ENCODE peak calls at places on chromosomes 1 and 21, in five cellular contexts. D, Y, U, X and O are unnamed samples.

GRCh38 chr1:170010443-170010842 is 64.1 kb downstream of the KIFAP3 start:
- DNase-seq in D (no peak), Y (no peak), U (no peak), X (peak), O (peak)

GRCh38 chr21:44761011-44761729 is 40.5 kb downstream of the UBE2G2 start:
- DNase-seq in D (no peak), Y (no peak), U (no peak), X (peak), O (no peak)

GRCh38 chr1:50213505-50213904 is 104.8 kb downstream of the ELAVL4 start:
- DNase-seq in D (no peak), Y (no peak), U (no peak), X (no peak), O (no peak)

GRCh38 chr1:36528361-36529349 is 45.9 kb upstream of the CSF3R start:
- DNase-seq in D (no peak), Y (no peak), U (no peak), X (peak), O (no peak)

GRCh38 chr1:204989266-204990058 is 53.5 kb upstream of the CNTN2 start:
- DNase-seq in D (peak), Y (peak), U (peak), X (peak), O (peak)

GRCh38 chr1:4700801-4701200 is 46.4 kb downstream of the AJAP1 start:
- DNase-seq in D (no peak), Y (no peak), U (peak), X (peak), O (no peak)

GRCh38 chr1:151069103-151069486 is 1.5 kb upstream of the GABPB2 start:
- DNase-seq in D (no peak), Y (no peak), U (no peak), X (no peak), O (no peak)

GRCh38 chr1:204398197-204399125 is 13.2 kb downstream of the PPP1R15B start:
- DNase-seq in D (peak), Y (peak), U (no peak), X (peak), O (peak)

GRCh38 chr1:116388122-116388521 is 15.1 kb downstream of the ATP1A1 start:
- DNase-seq in D (no peak), Y (no peak), U (no peak), X (no peak), O (no peak)